ENCODE peak calls at places on chromosomes 2 and 18, in four cellular contexts. H is OCI-LY7, R is Peyer's patch, F is prostate gland. O is an unnamed sample.

GRCh38 chr2:133557624-133558023 is 10.6 kb downstream of the NCKAP5 start:
- DNase-seq in R (no peak), H (no peak), F (no peak), O (no peak)

GRCh38 chr2:25044990-25045389 is 3.1 kb downstream of the EFR3B start:
- DNase-seq in R (no peak), H (no peak), F (no peak), O (no peak)

GRCh38 chr2:42147641-42148274 is 21.4 kb upstream of the EML4 start:
- DNase-seq in H (no peak), F (no peak), R (no peak), O (no peak)

GRCh38 chr2:227163998-227164744 is at the start of the genes COL4A3 and COL4A4:
- DNase-seq in R (peak; percentile 54), F (peak; percentile 16), H (no peak), O (no peak)

GRCh38 chr2:42954227-42954962 is 162.0 kb upstream of the HAAO start:
- DNase-seq in H (no peak), R (no peak), F (no peak), O (no peak)

GRCh38 chr2:199404841-199405240 is 52.9 kb downstream of the SATB2 start:
- DNase-seq in R (no peak), F (no peak), H (no peak), O (no peak)

GRCh38 chr2:179240481-179241451 is 23.9 kb downstream of the SESTD1 start:
- DNase-seq in H (no peak), F (no peak), R (no peak), O (no peak)

GRCh38 chr18:6881034-6881800 is 151.7 kb downstream of the ARHGAP28 start:
- DNase-seq in H (no peak), F (peak; percentile 48), R (no peak), O (peak; percentile 73)

GRCh38 chr2:239436076-239436475 is 35.3 kb upstream of the HDAC4 start:
- DNase-seq in R (no peak), F (no peak), H (no peak), O (no peak)

GRCh38 chr18:36600548-36600947 is 228.3 kb downstream of the TPGS2 start:
- DNase-seq in H (no peak), R (no peak), F (no peak), O (no peak)

GRCh38 chr18:61992285-61992684 is 99.5 kb upstream of the RNF152 start:
- DNase-seq in R (no peak), H (no peak), F (no peak), O (no peak)

GRCh38 chr2:121429119-121429903 is 101.4 kb upstream of the RNU4ATAC start:
- DNase-seq in R (no peak), F (no peak), H (no peak), O (no peak)
- H3K27ac ChIP-seq in R (no peak overlapping the region), F (no peak overlapping the region), H (no peak overlapping the region), O (no peak overlapping the region)

DNA sequence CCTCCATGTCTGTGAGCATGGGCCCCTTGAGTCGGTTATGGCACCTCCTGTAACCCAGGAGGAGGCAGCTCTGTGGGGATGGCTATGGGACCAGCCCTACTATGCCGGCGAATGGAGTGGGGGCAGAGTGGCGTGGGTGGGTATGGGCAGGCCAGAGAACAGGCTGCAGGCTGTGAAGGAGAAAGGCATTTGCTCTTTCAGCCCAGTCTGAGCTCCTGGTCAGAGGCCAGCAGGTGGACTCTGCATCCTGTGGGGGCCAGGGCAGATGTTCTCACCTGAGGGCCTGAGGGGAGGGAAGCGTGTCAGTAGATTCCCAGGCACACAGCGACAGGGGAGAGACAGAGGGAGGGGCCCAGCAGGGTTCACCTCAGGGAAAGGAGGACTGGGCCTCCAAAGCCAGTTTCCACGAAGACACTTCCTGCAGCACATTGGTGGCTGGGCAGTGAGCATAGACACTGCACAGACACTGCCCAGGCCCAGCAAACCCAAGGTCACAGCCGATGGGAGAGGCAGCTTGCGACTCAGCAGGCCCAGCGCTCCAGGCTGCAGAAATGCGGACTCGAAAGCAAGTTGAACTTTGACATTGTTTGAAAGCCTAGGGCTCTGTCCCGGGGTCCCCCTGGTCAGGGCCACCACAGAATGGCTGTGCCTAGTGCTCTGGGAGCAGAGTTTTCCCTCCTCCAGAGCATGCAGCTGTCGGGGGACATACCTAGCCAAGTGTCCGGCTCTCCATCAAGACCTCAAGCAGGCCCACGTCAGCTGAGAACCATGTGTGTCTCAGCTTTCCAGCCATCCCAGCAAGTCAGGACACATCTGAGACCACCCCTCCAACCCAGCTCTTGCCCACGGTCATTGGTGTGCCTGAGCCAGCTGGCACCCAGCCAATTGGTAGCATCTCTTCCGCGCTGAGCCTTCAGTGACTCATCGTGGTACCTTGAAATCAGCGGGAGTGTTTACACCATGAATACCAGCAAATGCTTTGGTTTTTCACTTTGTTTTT is 53.8 kb downstream of the TGOLN2 start:
- DNase-seq in F (no peak), R (no peak), H (no peak), O (no peak)
- H3K4me1 ChIP-seq in F (peaks cover 5% of the 10 kb centered on the region), R (no peaks in the 10 kb centered on the region), H (no peaks in the 10 kb centered on the region), O (peaks cover 30% of the 10 kb centered on the region)

DNA sequence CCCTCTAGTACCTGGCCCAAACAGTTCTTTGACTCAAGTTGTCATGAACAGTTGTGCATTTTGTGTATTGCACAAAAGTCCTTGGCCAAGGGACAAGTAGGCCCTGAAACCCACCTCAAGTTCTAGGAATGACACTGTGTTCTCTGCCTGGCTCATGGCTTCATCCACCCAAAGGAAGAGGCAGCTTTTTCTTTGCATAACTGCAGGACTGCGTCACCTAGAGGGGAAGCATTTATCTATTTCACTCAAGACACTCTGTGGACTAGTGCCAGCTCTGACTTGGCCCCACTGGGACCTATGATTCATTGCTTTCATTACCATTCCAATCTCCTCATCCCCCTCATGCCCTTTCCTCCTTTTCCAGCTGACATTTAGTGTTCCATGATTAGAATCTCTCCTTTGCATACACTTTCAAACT is 119.3 kb upstream of the SIX2 start:
- DNase-seq in H (no peak), F (no peak), R (no peak), O (no peak)
- TF ChIP-seq CTCF in H (no peak), F (no peak), R (no peak), O (no peak)

GRCh38 chr2:98913916-98914712 is 21.9 kb downstream of the CRACDL start:
- DNase-seq in R (no peak), F (no peak), H (no peak), O (peak; percentile 68)
- H3K27ac ChIP-seq in R (no peak overlapping the region), F (no peak overlapping the region), H (no peak overlapping the region), O (no peak overlapping the region)

DNA sequence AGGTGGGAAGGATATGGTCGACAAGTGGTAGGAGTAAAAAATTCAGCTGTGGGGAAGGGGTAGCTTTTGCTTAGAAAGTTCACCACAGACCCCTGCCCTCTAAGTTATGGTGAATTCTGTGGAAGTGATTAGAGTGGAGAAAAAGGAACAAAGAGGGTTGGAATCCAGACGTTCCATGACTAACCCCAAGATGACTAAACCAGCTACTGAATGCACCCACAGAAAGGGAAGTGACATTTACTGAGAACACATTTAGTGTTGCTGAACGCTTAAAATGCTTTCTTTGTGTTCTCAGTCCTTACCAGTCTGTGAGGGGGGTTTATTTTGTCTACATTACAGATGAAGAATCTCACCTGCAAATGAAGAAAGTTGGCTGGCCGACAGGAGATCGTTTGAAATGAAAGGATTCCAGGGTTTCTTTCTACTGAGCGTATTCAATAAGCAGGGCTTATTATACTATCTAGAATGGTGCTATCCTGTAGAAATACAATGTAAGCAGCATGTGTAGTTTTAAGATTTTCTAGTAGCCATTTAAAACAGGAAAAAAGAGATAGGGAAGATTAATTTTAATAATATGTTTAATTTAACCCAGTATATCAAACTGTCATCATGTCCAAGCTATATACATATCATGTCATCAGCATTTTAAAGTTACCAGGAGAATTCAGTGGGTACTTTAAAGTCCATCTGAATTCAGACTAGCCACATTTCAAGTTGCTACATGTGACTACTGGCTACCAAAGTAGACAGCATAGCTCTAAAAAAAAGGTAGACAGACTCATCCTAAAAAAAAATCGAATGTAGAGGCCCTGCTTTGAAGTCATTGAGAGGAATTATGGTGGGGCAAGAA is 60.1 kb downstream of the LIMS1 start:
- DNase-seq in R (no peak), H (no peak), F (no peak), O (no peak)
- H3K4me1 ChIP-seq in R (no peaks in the 10 kb centered on the region), H (peaks cover 22% of the 10 kb centered on the region), F (no peaks in the 10 kb centered on the region), O (peaks cover 36% of the 10 kb centered on the region)

DNA sequence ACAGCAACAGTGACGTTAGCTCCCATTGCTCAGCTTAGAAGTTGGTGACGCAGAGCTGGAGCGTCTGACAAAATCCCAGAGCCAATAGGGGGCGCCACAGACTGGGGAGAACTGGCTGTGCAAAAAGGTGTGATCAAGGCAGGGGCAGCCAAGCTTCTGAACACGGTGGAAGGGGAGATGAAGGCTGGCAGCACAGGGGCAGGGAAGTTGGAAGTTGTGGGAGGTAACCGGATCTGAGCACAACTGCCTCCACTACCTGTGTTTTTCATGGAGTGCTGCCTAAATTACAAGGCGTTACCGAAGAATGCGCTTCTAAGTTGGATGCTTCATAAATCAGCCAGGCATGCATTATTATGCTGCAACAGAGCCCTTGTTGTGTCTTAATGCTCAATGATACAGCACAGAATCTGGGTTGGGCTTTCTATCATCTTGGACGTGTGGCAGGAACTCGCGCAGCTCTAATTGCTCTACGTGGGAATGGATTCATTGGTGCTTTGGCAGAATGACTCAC is 370.0 kb downstream of the SLC4A3 start:
- DNase-seq in R (no peak), H (peak; percentile 4), F (peak; percentile 7), O (no peak)
- TF ChIP-seq CTCF in R (no peak), H (peak; percentile 67), F (no peak), O (peak; percentile 10)

GRCh38 chr2:158034198-158034831 is 67.4 kb upstream of the UPP2 start:
- DNase-seq in H (peak; percentile 13), R (no peak), F (peak; percentile 51), O (no peak)
- H3K27ac ChIP-seq in H (no peak overlapping the region), R (no peak overlapping the region), F (no peak overlapping the region), O (no peak overlapping the region)

DNA sequence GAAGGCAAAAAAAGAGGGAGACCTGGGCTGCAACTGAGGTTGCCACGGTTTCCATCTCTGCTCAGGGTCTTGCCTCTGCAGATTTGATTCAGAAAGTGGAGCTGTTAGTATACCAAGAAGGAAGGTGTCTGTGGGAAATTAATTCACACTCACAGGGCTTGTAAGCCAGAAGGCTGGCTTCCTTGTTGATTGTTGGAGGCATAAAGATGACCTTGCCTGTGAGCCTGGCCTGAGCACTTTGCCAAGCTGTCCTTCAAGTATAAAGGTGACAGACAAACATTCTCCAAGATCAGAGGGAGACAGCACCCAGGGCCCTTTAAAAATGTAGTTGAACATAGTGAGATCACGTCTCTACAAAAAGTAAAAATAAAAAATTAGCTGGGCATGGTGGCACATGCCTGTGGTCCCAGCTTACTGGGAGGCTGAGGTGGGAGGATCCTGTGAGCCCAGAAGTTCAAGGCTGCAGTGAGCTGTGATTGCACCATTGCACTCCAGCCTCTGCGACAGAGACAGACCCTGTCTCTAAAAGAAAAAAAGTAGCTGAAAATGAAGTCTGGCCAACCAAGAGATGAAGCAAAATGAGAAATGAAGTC is 91.2 kb upstream of the UXS1 start:
- DNase-seq in H (no peak), F (no peak), R (no peak), O (peak; percentile 48)
- H3K4me1 ChIP-seq in H (no peaks in the 10 kb centered on the region), F (no peaks in the 10 kb centered on the region), R (no peaks in the 10 kb centered on the region), O (no peaks in the 10 kb centered on the region)